ENCODE peak calls at places on chromosomes 11 and 22, in seven cellular contexts. One of them, this sample, is unnamed.

GRCh38 chr11:116913000-116913399 is 75.6 kb upstream of the APOA1 start:
- DNase-seq in naive thymus-derived CD4-positive, alpha-beta T cell: no peak
- DNase-seq in upper lobe of left lung: no peak
- DNase-seq in adrenal gland: no peak
- DNase-seq in transverse colon: no peak
- DNase-seq in neural progenitor cell: no peak
- DNase-seq in ovary: no peak
- DNase-seq in this sample: no peak

GRCh38 chr11:26219506-26220117 is 112.3 kb upstream of the ANO3 start:
- DNase-seq in naive thymus-derived CD4-positive, alpha-beta T cell: no peak
- DNase-seq in upper lobe of left lung: no peak
- DNase-seq in adrenal gland: no peak
- DNase-seq in transverse colon: no peak
- DNase-seq in neural progenitor cell: no peak
- DNase-seq in ovary: no peak
- DNase-seq in this sample: no peak

GRCh38 chr11:61004841-61005240 is 33.4 kb downstream of the CD6 start:
- DNase-seq in naive thymus-derived CD4-positive, alpha-beta T cell: no peak
- DNase-seq in upper lobe of left lung: no peak
- DNase-seq in adrenal gland: no peak
- DNase-seq in transverse colon: no peak
- DNase-seq in neural progenitor cell: no peak
- DNase-seq in ovary: no peak
- DNase-seq in this sample: no peak

GRCh38 chr11:120343429-120343828 is 7.2 kb downstream of the ARHGEF12 start:
- DNase-seq in naive thymus-derived CD4-positive, alpha-beta T cell: no peak
- DNase-seq in upper lobe of left lung: no peak
- DNase-seq in adrenal gland: no peak
- DNase-seq in transverse colon: no peak
- DNase-seq in neural progenitor cell: no peak
- DNase-seq in ovary: no peak
- DNase-seq in this sample: no peak

GRCh38 chr11:61553373-61554171 is 27.3 kb downstream of the SYT7 start:
- DNase-seq in naive thymus-derived CD4-positive, alpha-beta T cell: no peak
- DNase-seq in upper lobe of left lung: no peak
- DNase-seq in adrenal gland: no peak
- DNase-seq in transverse colon: no peak
- DNase-seq in neural progenitor cell: no peak
- DNase-seq in ovary: no peak
- DNase-seq in this sample: no peak

GRCh38 chr11:93740031-93740801 is 1.1 kb downstream of the TAF1D start:
- DNase-seq in naive thymus-derived CD4-positive, alpha-beta T cell: no peak
- DNase-seq in upper lobe of left lung: peak; percentile 36
- DNase-seq in adrenal gland: no peak
- DNase-seq in transverse colon: peak; percentile 19
- DNase-seq in neural progenitor cell: peak; percentile 23
- DNase-seq in ovary: no peak
- DNase-seq in this sample: no peak

GRCh38 chr11:95085117-95085825 is 4.4 kb upstream of the ENDOD1 start:
- DNase-seq in naive thymus-derived CD4-positive, alpha-beta T cell: no peak
- DNase-seq in upper lobe of left lung: no peak
- DNase-seq in adrenal gland: no peak
- DNase-seq in transverse colon: no peak
- DNase-seq in neural progenitor cell: no peak
- DNase-seq in ovary: no peak
- DNase-seq in this sample: no peak

GRCh38 chr11:22703561-22703960 is 37.1 kb downstream of the GAS2 start:
- DNase-seq in naive thymus-derived CD4-positive, alpha-beta T cell: no peak
- DNase-seq in upper lobe of left lung: no peak
- DNase-seq in adrenal gland: no peak
- DNase-seq in transverse colon: no peak
- DNase-seq in neural progenitor cell: no peak
- DNase-seq in ovary: no peak
- DNase-seq in this sample: no peak

GRCh38 chr11:118914178-118914918 is 11.4 kb downstream of the BCL9L start:
- DNase-seq in naive thymus-derived CD4-positive, alpha-beta T cell: peak; percentile 33
- DNase-seq in upper lobe of left lung: peak; percentile 50
- DNase-seq in adrenal gland: peak; percentile 35
- DNase-seq in transverse colon: peak; percentile 65
- DNase-seq in neural progenitor cell: peak; percentile 77
- DNase-seq in ovary: no peak
- DNase-seq in this sample: no peak

GRCh38 chr11:71372693-71373657 is 75.2 kb downstream of the DHCR7 start:
- DNase-seq in naive thymus-derived CD4-positive, alpha-beta T cell: no peak
- DNase-seq in upper lobe of left lung: no peak
- DNase-seq in adrenal gland: no peak
- DNase-seq in transverse colon: no peak
- DNase-seq in neural progenitor cell: peak; percentile 42
- DNase-seq in ovary: no peak
- DNase-seq in this sample: no peak

GRCh38 chr11:113046866-113047265 is 85.6 kb downstream of the NCAM1 start:
- DNase-seq in naive thymus-derived CD4-positive, alpha-beta T cell: no peak
- DNase-seq in upper lobe of left lung: no peak
- DNase-seq in adrenal gland: no peak
- DNase-seq in transverse colon: no peak
- DNase-seq in neural progenitor cell: no peak
- DNase-seq in ovary: no peak
- DNase-seq in this sample: no peak

DNA sequence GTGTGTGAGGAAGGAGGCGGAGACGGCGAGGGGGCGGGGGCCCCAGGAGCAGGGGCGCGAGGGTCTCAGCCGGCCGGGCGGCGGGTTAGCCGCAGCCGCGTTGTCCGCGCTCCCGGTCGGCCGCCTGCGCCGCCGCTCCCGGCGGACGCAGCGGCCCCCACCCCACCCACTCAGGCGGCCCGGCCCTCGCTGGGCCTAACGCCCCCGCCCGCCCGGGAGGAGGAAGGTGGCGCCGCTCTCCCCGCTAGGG is at the start of gene FCHSD2:
- DNase-seq in naive thymus-derived CD4-positive, alpha-beta T cell: no peak
- DNase-seq in upper lobe of left lung: no peak
- DNase-seq in adrenal gland: no peak
- DNase-seq in transverse colon: no peak
- DNase-seq in neural progenitor cell: no peak
- DNase-seq in ovary: no peak
- DNase-seq in this sample: no peak
- H3K9me3 ChIP-seq in naive thymus-derived CD4-positive, alpha-beta T cell: no peaks in the 10 kb centered on the region
- H3K9me3 ChIP-seq in upper lobe of left lung: no peaks in the 10 kb centered on the region
- H3K9me3 ChIP-seq in adrenal gland: no peaks in the 10 kb centered on the region
- H3K9me3 ChIP-seq in transverse colon: no peaks in the 10 kb centered on the region
- H3K9me3 ChIP-seq in neural progenitor cell: no peaks in the 10 kb centered on the region
- H3K9me3 ChIP-seq in ovary: no peaks in the 10 kb centered on the region
- H3K9me3 ChIP-seq in this sample: no peaks in the 10 kb centered on the region

GRCh38 chr11:15864021-15864805 is 492.1 kb downstream of the SOX6 start:
- DNase-seq in naive thymus-derived CD4-positive, alpha-beta T cell: no peak
- DNase-seq in upper lobe of left lung: no peak
- DNase-seq in adrenal gland: no peak
- DNase-seq in transverse colon: no peak
- DNase-seq in neural progenitor cell: no peak
- DNase-seq in ovary: no peak
- DNase-seq in this sample: no peak
- H3K27ac ChIP-seq in naive thymus-derived CD4-positive, alpha-beta T cell: no peak overlapping the region
- H3K27ac ChIP-seq in upper lobe of left lung: no peak overlapping the region
- H3K27ac ChIP-seq in adrenal gland: no peak overlapping the region
- H3K27ac ChIP-seq in transverse colon: no peak overlapping the region
- H3K27ac ChIP-seq in neural progenitor cell: no peak overlapping the region
- H3K27ac ChIP-seq in ovary: no peak overlapping the region
- H3K27ac ChIP-seq in this sample: no peak overlapping the region

DNA sequence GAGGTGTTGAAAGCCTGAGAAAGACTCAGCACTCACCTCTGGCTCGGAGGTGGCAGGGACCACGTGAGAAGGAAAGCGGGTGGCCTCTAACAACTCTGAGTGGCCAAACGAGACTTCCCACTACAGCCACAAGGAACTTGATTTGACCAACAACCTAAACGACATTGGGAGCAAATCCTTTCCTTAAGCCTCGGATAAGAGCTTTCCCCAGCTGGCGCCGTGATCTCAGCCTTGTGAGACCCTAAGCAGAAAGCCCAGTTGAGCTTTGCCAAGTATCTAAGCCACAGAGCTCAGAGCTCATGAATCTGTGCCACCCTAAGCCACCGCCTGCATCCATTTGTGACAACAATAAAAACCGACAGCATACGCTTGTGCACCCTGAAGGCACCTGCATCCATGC is 636.0 kb downstream of the TBC1D22A start:
- DNase-seq in naive thymus-derived CD4-positive, alpha-beta T cell: no peak
- DNase-seq in upper lobe of left lung: no peak
- DNase-seq in adrenal gland: no peak
- DNase-seq in transverse colon: no peak
- DNase-seq in neural progenitor cell: no peak
- DNase-seq in ovary: no peak
- DNase-seq in this sample: no peak
- H3K9me3 ChIP-seq in naive thymus-derived CD4-positive, alpha-beta T cell: no peaks in the 10 kb centered on the region
- H3K9me3 ChIP-seq in upper lobe of left lung: no peaks in the 10 kb centered on the region
- H3K9me3 ChIP-seq in adrenal gland: no peaks in the 10 kb centered on the region
- H3K9me3 ChIP-seq in transverse colon: no peaks in the 10 kb centered on the region
- H3K9me3 ChIP-seq in neural progenitor cell: no peaks in the 10 kb centered on the region
- H3K9me3 ChIP-seq in ovary: no peaks in the 10 kb centered on the region
- H3K9me3 ChIP-seq in this sample: no peaks in the 10 kb centered on the region

GRCh38 chr22:17942721-17943120 is 81.6 kb downstream of the MICAL3 start:
- DNase-seq in naive thymus-derived CD4-positive, alpha-beta T cell: no peak
- DNase-seq in upper lobe of left lung: no peak
- DNase-seq in adrenal gland: no peak
- DNase-seq in transverse colon: no peak
- DNase-seq in neural progenitor cell: no peak
- DNase-seq in ovary: no peak
- DNase-seq in this sample: no peak
- H3K27ac ChIP-seq in naive thymus-derived CD4-positive, alpha-beta T cell: no peak overlapping the region
- H3K27ac ChIP-seq in upper lobe of left lung: no peak overlapping the region
- H3K27ac ChIP-seq in adrenal gland: no peak overlapping the region
- H3K27ac ChIP-seq in transverse colon: no peak overlapping the region
- H3K27ac ChIP-seq in neural progenitor cell: no peak overlapping the region
- H3K27ac ChIP-seq in ovary: no peak overlapping the region
- H3K27ac ChIP-seq in this sample: peak overlapping the region; percentile 75

GRCh38 chr22:48753381-48753730 is 1074.3 kb downstream of the BRD1 start:
- DNase-seq in naive thymus-derived CD4-positive, alpha-beta T cell: no peak
- DNase-seq in upper lobe of left lung: peak; percentile 14
- DNase-seq in adrenal gland: no peak
- DNase-seq in transverse colon: no peak
- DNase-seq in neural progenitor cell: no peak
- DNase-seq in ovary: no peak
- DNase-seq in this sample: peak; percentile 44
- H3K9me3 ChIP-seq in naive thymus-derived CD4-positive, alpha-beta T cell: no peaks in the 10 kb centered on the region
- H3K9me3 ChIP-seq in upper lobe of left lung: no peaks in the 10 kb centered on the region
- H3K9me3 ChIP-seq in adrenal gland: no peaks in the 10 kb centered on the region
- H3K9me3 ChIP-seq in transverse colon: no peaks in the 10 kb centered on the region
- H3K9me3 ChIP-seq in neural progenitor cell: no peaks in the 10 kb centered on the region
- H3K9me3 ChIP-seq in ovary: no peaks in the 10 kb centered on the region
- H3K9me3 ChIP-seq in this sample: no peaks in the 10 kb centered on the region

DNA sequence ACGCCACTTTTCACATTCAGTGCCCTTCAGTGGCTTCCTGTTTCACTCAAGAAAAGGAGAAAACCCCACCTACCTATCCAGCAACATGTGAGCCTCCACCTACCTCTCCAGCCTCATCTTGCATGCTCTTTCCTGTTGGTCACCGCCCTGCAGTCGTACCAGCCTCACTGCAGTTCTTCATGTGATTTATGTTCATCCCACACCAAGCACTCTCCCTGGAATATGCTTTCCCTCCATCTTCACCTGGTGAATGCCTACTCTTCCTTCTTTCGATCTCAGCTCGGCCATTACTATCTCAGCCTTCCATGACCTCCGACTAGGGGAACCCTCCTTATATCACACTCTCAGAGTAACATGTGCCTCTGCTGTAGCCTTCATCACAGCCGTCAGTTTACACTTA is 21.7 kb upstream of the YWHAH start:
- DNase-seq in naive thymus-derived CD4-positive, alpha-beta T cell: no peak
- DNase-seq in upper lobe of left lung: no peak
- DNase-seq in adrenal gland: no peak
- DNase-seq in transverse colon: no peak
- DNase-seq in neural progenitor cell: no peak
- DNase-seq in ovary: no peak
- DNase-seq in this sample: no peak
- H3K27ac ChIP-seq in naive thymus-derived CD4-positive, alpha-beta T cell: no peak overlapping the region
- H3K27ac ChIP-seq in upper lobe of left lung: no peak overlapping the region
- H3K27ac ChIP-seq in adrenal gland: no peak overlapping the region
- H3K27ac ChIP-seq in transverse colon: no peak overlapping the region
- H3K27ac ChIP-seq in neural progenitor cell: no peak overlapping the region
- H3K27ac ChIP-seq in ovary: no peak overlapping the region
- H3K27ac ChIP-seq in this sample: no peak overlapping the region

DNA sequence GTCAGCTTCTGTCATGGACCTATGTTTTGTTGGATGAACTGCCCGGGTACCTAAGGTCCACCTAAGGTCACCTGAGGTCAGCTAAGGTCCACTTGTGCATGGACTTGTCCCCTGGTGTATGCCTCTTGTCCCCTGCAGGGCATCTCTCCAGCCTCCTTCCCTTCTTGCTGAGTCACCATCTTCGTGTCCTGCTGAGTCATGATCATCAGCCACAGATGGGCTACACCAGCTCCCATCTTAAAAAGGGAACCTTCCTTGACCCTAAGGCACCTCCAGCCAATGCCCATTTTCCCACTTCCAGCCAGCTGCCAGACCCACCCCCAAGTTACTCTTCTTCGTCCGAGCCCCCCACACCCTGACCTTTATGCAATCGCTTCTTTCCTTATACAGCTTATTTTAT is 544.9 kb downstream of the TBC1D22A start:
- DNase-seq in naive thymus-derived CD4-positive, alpha-beta T cell: no peak
- DNase-seq in upper lobe of left lung: no peak
- DNase-seq in adrenal gland: no peak
- DNase-seq in transverse colon: no peak
- DNase-seq in neural progenitor cell: no peak
- DNase-seq in ovary: no peak
- DNase-seq in this sample: no peak
- H3K9me3 ChIP-seq in naive thymus-derived CD4-positive, alpha-beta T cell: no peaks in the 10 kb centered on the region
- H3K9me3 ChIP-seq in upper lobe of left lung: no peaks in the 10 kb centered on the region
- H3K9me3 ChIP-seq in adrenal gland: no peaks in the 10 kb centered on the region
- H3K9me3 ChIP-seq in transverse colon: no peaks in the 10 kb centered on the region
- H3K9me3 ChIP-seq in neural progenitor cell: peaks cover 15% of the 10 kb centered on the region
- H3K9me3 ChIP-seq in ovary: no peaks in the 10 kb centered on the region
- H3K9me3 ChIP-seq in this sample: no peaks in the 10 kb centered on the region